ENCODE peak calls at places on chromosome 19, in eight cellular contexts. N, Z, G, W, V, I, L and M are unnamed samples.

GRCh38 chr19:55315956-55316525 is 9.1 kb downstream of the TMEM150B start:
- DNase-seq in G (no peak), W (no peak), I (no peak), L (no peak), V (no peak), N (no peak), Z (no peak), M (no peak)

GRCh38 chr19:17751912-17752273 is 616 bp downstream of the FCHO1 start:
- DNase-seq in Z (no peak), V (no peak), I (no peak), G (no peak), W (no peak), N (no peak), L (no peak), M (no peak)

GRCh38 chr19:12778020-12778904 is 2.9 kb upstream of the HOOK2 start:
- DNase-seq in I (peak), G (peak), W (peak), L (peak), Z (no peak), V (peak), N (no peak), M (peak)

GRCh38 chr19:40423938-40424337 is 1.9 kb downstream of the SERTAD1 start:
- DNase-seq in W (no peak), V (no peak), G (no peak), I (no peak), L (no peak), N (no peak), Z (no peak), M (no peak)

GRCh38 chr19:28878862-28879566 is 333.9 kb downstream of the UQCRFS1 start:
- DNase-seq in Z (peak), I (peak), W (peak), L (peak), V (peak), G (peak), N (peak), M (peak)

GRCh38 chr19:12331211-12331941 is 2.1 kb downstream of the ZNF563 start:
- DNase-seq in L (no peak), W (peak), N (no peak), V (peak), G (no peak), Z (no peak), I (no peak), M (no peak)

GRCh38 chr19:46610851-46611770 is 10.0 kb downstream of the CALM3 start:
- DNase-seq in W (no peak), I (peak), V (peak), N (no peak), Z (no peak), G (peak), L (no peak), M (no peak)

GRCh38 chr19:3380829-3381228 is 14.4 kb downstream of the NFIC start:
- DNase-seq in G (no peak), L (no peak), V (no peak), Z (no peak), I (no peak), W (no peak), N (no peak), M (no peak)

GRCh38 chr19:45171211-45171623 is 6.8 kb downstream of the TRAPPC6A start:
- DNase-seq in W (no peak), V (no peak), N (no peak), G (no peak), I (no peak), Z (no peak), L (no peak), M (no peak)

GRCh38 chr19:49340865-49341718 is 5.9 kb downstream of the CD37 start:
- DNase-seq in G (no peak), L (no peak), I (no peak), N (no peak), Z (no peak), W (peak), V (peak), M (no peak)

DNA sequence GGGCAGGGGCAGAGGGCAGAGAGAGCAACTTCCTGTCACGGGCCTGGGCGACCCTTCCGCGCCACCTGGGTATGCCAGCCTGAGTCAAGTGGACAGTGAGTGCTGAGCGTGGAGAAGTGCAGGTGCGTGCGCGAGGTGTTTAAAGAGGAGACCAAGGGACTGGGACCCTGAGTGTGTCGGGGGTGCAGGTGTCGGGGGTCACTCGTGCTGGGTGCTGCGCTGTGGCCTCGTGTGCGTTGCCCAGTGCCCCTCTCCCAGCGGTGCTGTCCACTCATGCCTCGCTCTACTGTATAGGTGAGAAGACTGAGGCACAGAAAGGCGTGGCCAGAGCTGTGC is 18.9 kb upstream of the KCTD15 start:
- DNase-seq in L (no peak), N (no peak), I (no peak), W (no peak), Z (no peak), G (no peak), V (no peak), M (no peak)
- TF ChIP-seq CTCF in L (no peak), N (no peak), I (no peak), W (no peak), Z (no peak), G (no peak), V (no peak), M (no peak)

GRCh38 chr19:1266116-1266817 is 2.9 kb upstream of the CIRBP start:
- DNase-seq in V (peak), Z (peak), G (peak), W (peak), L (peak), N (peak), I (peak), M (peak)
- TF ChIP-seq CTCF in V (no peak), Z (no peak), G (no peak), W (peak), L (no peak), N (no peak), I (no peak), M (no peak)

GRCh38 chr19:34715357-34715756 is 18.7 kb upstream of the ZNF181 start:
- DNase-seq in N (no peak), I (no peak), Z (no peak), G (no peak), V (no peak), W (no peak), L (no peak), M (no peak)
- TF ChIP-seq CTCF in N (no peak), I (no peak), Z (no peak), G (no peak), V (no peak), W (no peak), L (no peak), M (no peak)

DNA sequence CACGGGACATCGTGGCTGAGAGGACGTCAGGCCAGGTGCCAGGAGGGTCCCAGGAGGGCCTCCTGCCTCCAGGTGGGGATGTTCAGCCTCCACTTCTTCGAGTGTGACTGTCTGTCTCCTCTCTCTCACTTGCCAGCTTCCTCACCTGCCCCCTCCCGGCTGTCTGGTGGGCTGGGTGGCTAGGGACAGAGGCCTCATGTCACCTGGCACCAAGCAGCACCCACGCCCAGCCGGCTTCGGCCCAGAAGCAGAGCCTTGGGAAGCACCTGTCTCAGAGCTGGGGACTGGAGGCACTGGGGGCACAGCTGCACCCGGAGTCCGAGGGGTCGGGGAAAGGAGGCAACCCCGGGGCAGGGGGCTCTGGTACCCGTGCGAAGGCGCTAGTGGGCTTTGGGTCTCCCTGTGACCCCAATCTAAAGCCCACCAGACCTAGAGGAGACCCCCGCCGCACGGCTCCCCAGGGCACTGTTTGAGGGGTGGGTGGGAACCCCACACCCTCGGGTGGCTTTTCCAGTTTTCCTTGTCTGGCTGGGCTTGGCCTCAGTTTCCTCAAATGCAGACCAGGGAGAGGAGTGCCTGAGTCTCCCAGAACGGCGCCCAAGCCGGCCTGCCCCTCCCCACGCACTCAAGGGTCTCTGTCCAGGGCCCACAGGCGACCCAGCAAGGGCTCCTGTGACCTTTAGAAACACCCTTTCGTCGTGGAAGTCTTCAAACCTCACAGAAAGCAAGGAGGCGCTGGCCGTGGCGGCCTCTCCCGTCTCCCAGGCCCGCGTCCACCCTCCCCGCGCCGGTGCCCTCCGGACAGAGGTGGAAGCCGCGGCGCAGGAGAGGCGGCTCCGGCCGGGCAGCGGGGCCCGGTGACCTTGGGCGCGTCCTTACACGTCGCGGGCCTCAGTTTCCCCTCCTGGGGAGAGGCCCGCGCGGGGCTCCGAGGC is 656 bp upstream of the HCN2 start:
- DNase-seq in G (no peak), I (no peak), V (no peak), Z (no peak), N (peak), L (no peak), W (peak), M (no peak)
- TF ChIP-seq CTCF in G (no peak), I (no peak), V (peak), Z (no peak), N (no peak), L (no peak), W (no peak), M (no peak)

GRCh38 chr19:14516048-14516534 is 2.1 kb downstream of the DNAJB1 start:
- DNase-seq in W (no peak), N (no peak), V (no peak), Z (no peak), I (peak), L (no peak), G (no peak), M (no peak)
- TF ChIP-seq CTCF in W (no peak), N (no peak), V (no peak), Z (no peak), I (no peak), L (no peak), G (no peak), M (peak)

DNA sequence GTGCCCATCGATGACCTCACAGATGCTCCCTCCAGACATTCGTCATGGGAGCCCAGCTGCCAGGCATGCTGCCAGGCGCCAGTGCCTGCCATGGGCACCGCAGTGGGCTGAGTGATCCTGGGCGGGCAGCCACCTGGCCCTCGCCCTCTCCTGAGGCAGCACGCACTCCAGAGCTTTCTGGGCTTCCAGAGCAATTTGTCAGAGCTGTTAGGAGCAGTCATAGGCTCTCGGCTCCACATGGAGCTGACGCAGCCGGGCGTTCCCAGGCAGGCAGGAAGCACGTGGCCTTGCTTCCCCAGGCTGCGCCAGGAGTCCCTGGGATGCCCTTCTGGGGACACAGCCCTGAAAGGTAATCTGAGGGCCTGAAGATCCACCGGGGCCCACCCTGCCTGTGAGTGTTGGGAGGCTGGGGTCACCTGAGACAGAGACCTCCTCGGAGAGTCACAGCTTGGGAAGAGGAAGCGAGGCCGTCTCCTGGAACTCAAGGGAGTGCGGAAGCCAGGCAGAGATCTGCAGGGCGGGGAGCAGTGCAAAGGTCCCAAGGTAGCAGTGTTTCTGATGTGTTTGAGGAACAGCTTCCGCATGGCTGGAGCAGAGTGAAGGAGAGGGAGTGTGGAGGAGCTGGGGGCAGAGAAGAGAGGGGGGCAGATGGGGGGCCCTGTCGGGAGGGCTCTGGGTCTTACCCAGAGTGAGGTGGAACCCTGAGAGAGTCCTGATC is 50.5 kb downstream of the DPF1 start:
- DNase-seq in I (no peak), N (no peak), L (no peak), G (peak), Z (no peak), V (no peak), W (no peak), M (no peak)
- TF ChIP-seq CTCF in I (no peak), N (no peak), L (no peak), G (no peak), Z (no peak), V (no peak), W (no peak), M (no peak)

DNA sequence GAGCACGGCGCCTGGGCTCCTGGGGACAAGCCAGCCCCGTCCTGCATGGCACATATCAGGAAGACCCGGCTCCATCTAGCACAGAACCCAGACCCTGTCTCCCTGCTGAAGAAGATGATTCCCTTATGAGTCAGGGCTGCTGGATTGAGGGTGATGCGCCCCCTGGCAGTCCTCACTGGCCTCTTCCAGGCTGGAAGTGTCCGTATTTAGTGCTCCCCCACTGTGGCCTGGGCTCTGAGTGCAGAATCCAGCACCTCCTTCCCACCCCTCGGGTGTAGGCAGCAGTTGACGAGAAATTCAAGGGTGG is 14.9 kb downstream of the COMP start:
- DNase-seq in I (no peak), N (no peak), W (no peak), G (peak), L (peak), V (no peak), Z (no peak), M (peak)
- TF ChIP-seq CTCF in I (no peak), N (no peak), W (no peak), G (peak), L (peak), V (no peak), Z (peak), M (peak)